ENCODE peak calls at places on chromosome 5, in seven cellular contexts. One of them, this sample, is unnamed.

GRCh38 chr5:6708814-6709213 is 4.4 kb upstream of the TENT4A start:
- DNase-seq in DMS53: peak; percentile 47
- DNase-seq in ACHN: no peak
- DNase-seq in AG04450: no peak
- DNase-seq in gastrocnemius medialis: no peak
- DNase-seq in psoas muscle: no peak
- DNase-seq in HTR-8/SVneo: no peak
- DNase-seq in this sample: peak; percentile 56

GRCh38 chr5:172731286-172732073 is 39.5 kb downstream of the DUSP1 start:
- DNase-seq in ACHN: no peak
- DNase-seq in psoas muscle: no peak
- DNase-seq in AG04450: no peak
- DNase-seq in gastrocnemius medialis: no peak
- DNase-seq in HTR-8/SVneo: no peak
- DNase-seq in DMS53: peak; percentile 97
- DNase-seq in this sample: no peak

GRCh38 chr5:90434116-90434714 is 24.7 kb upstream of the CETN3 start:
- DNase-seq in AG04450: no peak
- DNase-seq in psoas muscle: peak; percentile 56
- DNase-seq in HTR-8/SVneo: peak; percentile 17
- DNase-seq in ACHN: peak; percentile 51
- DNase-seq in gastrocnemius medialis: no peak
- DNase-seq in DMS53: peak; percentile 57
- DNase-seq in this sample: peak; percentile 67

GRCh38 chr5:18465833-18466681 is 831.8 kb downstream of the TAF11L14 start:
- DNase-seq in DMS53: peak; percentile 90
- DNase-seq in HTR-8/SVneo: peak; percentile 61
- DNase-seq in gastrocnemius medialis: no peak
- DNase-seq in AG04450: no peak
- DNase-seq in ACHN: peak; percentile 61
- DNase-seq in psoas muscle: no peak
- DNase-seq in this sample: peak; percentile 54

GRCh38 chr5:78508231-78508765 is 140.3 kb downstream of the LHFPL2 start:
- DNase-seq in DMS53: peak; percentile 14
- DNase-seq in gastrocnemius medialis: no peak
- DNase-seq in HTR-8/SVneo: peak; percentile 27
- DNase-seq in ACHN: no peak
- DNase-seq in psoas muscle: no peak
- DNase-seq in AG04450: peak; percentile 38
- DNase-seq in this sample: no peak

GRCh38 chr5:156934450-156935211 is 28.4 kb downstream of the TIMD4 start:
- DNase-seq in psoas muscle: no peak
- DNase-seq in ACHN: peak; percentile 41
- DNase-seq in gastrocnemius medialis: no peak
- DNase-seq in AG04450: no peak
- DNase-seq in HTR-8/SVneo: no peak
- DNase-seq in DMS53: peak; percentile 59
- DNase-seq in this sample: peak; percentile 75

GRCh38 chr5:143968071-143968878 is 156.3 kb downstream of the HMHB1 start:
- DNase-seq in gastrocnemius medialis: no peak
- DNase-seq in psoas muscle: no peak
- DNase-seq in ACHN: peak; percentile 46
- DNase-seq in HTR-8/SVneo: peak; percentile 40
- DNase-seq in DMS53: peak; percentile 84
- DNase-seq in AG04450: peak; percentile 21
- DNase-seq in this sample: peak; percentile 68

GRCh38 chr5:112784726-112785125 is 47.0 kb downstream of the APC start:
- DNase-seq in DMS53: no peak
- DNase-seq in AG04450: no peak
- DNase-seq in psoas muscle: no peak
- DNase-seq in ACHN: no peak
- DNase-seq in gastrocnemius medialis: no peak
- DNase-seq in HTR-8/SVneo: no peak
- DNase-seq in this sample: no peak

GRCh38 chr5:137754961-137755762 is 999 bp upstream of the HNRNPA0 start:
- DNase-seq in AG04450: no peak
- DNase-seq in gastrocnemius medialis: no peak
- DNase-seq in HTR-8/SVneo: no peak
- DNase-seq in ACHN: no peak
- DNase-seq in DMS53: peak; percentile 92
- DNase-seq in psoas muscle: peak; percentile 42
- DNase-seq in this sample: no peak

GRCh38 chr5:111806150-111806549 is 49.2 kb upstream of the NREP start:
- DNase-seq in gastrocnemius medialis: no peak
- DNase-seq in psoas muscle: no peak
- DNase-seq in DMS53: no peak
- DNase-seq in ACHN: no peak
- DNase-seq in AG04450: no peak
- DNase-seq in HTR-8/SVneo: no peak
- DNase-seq in this sample: no peak

GRCh38 chr5:54520438-54520846 is 2.9 kb downstream of the SNX18 start:
- DNase-seq in HTR-8/SVneo: no peak
- DNase-seq in DMS53: no peak
- DNase-seq in AG04450: no peak
- DNase-seq in gastrocnemius medialis: no peak
- DNase-seq in ACHN: no peak
- DNase-seq in psoas muscle: no peak
- DNase-seq in this sample: no peak

GRCh38 chr5:73160239-73160671 is 12.7 kb upstream of the TMEM174 start:
- DNase-seq in DMS53: no peak
- DNase-seq in gastrocnemius medialis: no peak
- DNase-seq in psoas muscle: no peak
- DNase-seq in AG04450: no peak
- DNase-seq in HTR-8/SVneo: no peak
- DNase-seq in ACHN: no peak
- DNase-seq in this sample: peak; percentile 73

GRCh38 chr5:90287031-90287430 is 122.5 kb downstream of the CETN3 start:
- DNase-seq in gastrocnemius medialis: no peak
- DNase-seq in HTR-8/SVneo: no peak
- DNase-seq in AG04450: no peak
- DNase-seq in ACHN: no peak
- DNase-seq in DMS53: no peak
- DNase-seq in psoas muscle: no peak
- DNase-seq in this sample: no peak

GRCh38 chr5:6859001-6859400 is 145.8 kb downstream of the TENT4A start:
- DNase-seq in ACHN: no peak
- DNase-seq in AG04450: no peak
- DNase-seq in HTR-8/SVneo: no peak
- DNase-seq in DMS53: no peak
- DNase-seq in psoas muscle: no peak
- DNase-seq in gastrocnemius medialis: no peak
- DNase-seq in this sample: no peak

GRCh38 chr5:107381189-107381856 is 289.4 kb downstream of the EFNA5 start:
- DNase-seq in HTR-8/SVneo: peak; percentile 63
- DNase-seq in AG04450: no peak
- DNase-seq in gastrocnemius medialis: no peak
- DNase-seq in psoas muscle: peak; percentile 68
- DNase-seq in ACHN: peak; percentile 87
- DNase-seq in DMS53: peak; percentile 90
- DNase-seq in this sample: no peak

GRCh38 chr5:37751227-37751626 is 88.6 kb downstream of the GDNF start:
- DNase-seq in gastrocnemius medialis: no peak
- DNase-seq in HTR-8/SVneo: no peak
- DNase-seq in ACHN: peak; percentile 26
- DNase-seq in DMS53: no peak
- DNase-seq in AG04450: no peak
- DNase-seq in psoas muscle: no peak
- DNase-seq in this sample: no peak

GRCh38 chr5:98524796-98525195 is 248.7 kb upstream of the RGMB start:
- DNase-seq in DMS53: no peak
- DNase-seq in psoas muscle: no peak
- DNase-seq in gastrocnemius medialis: no peak
- DNase-seq in AG04450: no peak
- DNase-seq in ACHN: no peak
- DNase-seq in HTR-8/SVneo: no peak
- DNase-seq in this sample: no peak

GRCh38 chr5:59139695-59140094 is 556.8 kb downstream of the RAB3C start:
- DNase-seq in ACHN: no peak
- DNase-seq in AG04450: no peak
- DNase-seq in DMS53: no peak
- DNase-seq in HTR-8/SVneo: no peak
- DNase-seq in gastrocnemius medialis: no peak
- DNase-seq in psoas muscle: no peak
- DNase-seq in this sample: no peak

GRCh38 chr5:143696920-143697319 is 115.0 kb upstream of the HMHB1 start:
- DNase-seq in ACHN: no peak
- DNase-seq in psoas muscle: no peak
- DNase-seq in HTR-8/SVneo: no peak
- DNase-seq in DMS53: no peak
- DNase-seq in gastrocnemius medialis: no peak
- DNase-seq in AG04450: no peak
- DNase-seq in this sample: no peak

GRCh38 chr5:17114233-17114632 is 103.2 kb upstream of the BASP1 start:
- DNase-seq in HTR-8/SVneo: no peak
- DNase-seq in DMS53: no peak
- DNase-seq in ACHN: no peak
- DNase-seq in psoas muscle: no peak
- DNase-seq in gastrocnemius medialis: no peak
- DNase-seq in AG04450: no peak
- DNase-seq in this sample: no peak

GRCh38 chr5:112918679-112919078 is 3.3 kb downstream of the REEP5 start:
- DNase-seq in AG04450: no peak
- DNase-seq in psoas muscle: no peak
- DNase-seq in gastrocnemius medialis: no peak
- DNase-seq in ACHN: peak; percentile 42
- DNase-seq in DMS53: no peak
- DNase-seq in HTR-8/SVneo: no peak
- DNase-seq in this sample: no peak

GRCh38 chr5:177276886-177277285 is 26.6 kb downstream of the RAB24 start:
- DNase-seq in AG04450: no peak
- DNase-seq in ACHN: peak; percentile 30
- DNase-seq in gastrocnemius medialis: no peak
- DNase-seq in psoas muscle: no peak
- DNase-seq in HTR-8/SVneo: no peak
- DNase-seq in DMS53: no peak
- DNase-seq in this sample: no peak

GRCh38 chr5:89282832-89283510 is 400.0 kb upstream of the MEF2C start:
- DNase-seq in ACHN: peak; percentile 8
- DNase-seq in psoas muscle: no peak
- DNase-seq in DMS53: peak; percentile 32
- DNase-seq in gastrocnemius medialis: no peak
- DNase-seq in HTR-8/SVneo: peak; percentile 3
- DNase-seq in AG04450: no peak
- DNase-seq in this sample: peak; percentile 28

GRCh38 chr5:142012186-142012785 is 541 bp downstream of the GNPDA1 start:
- DNase-seq in gastrocnemius medialis: no peak
- DNase-seq in ACHN: peak; percentile 66
- DNase-seq in HTR-8/SVneo: no peak
- DNase-seq in psoas muscle: peak; percentile 67
- DNase-seq in DMS53: peak; percentile 72
- DNase-seq in AG04450: no peak
- DNase-seq in this sample: peak; percentile 45

GRCh38 chr5:125559296-125559695 is 812.9 kb upstream of the ZNF608 start:
- DNase-seq in ACHN: peak; percentile 47
- DNase-seq in HTR-8/SVneo: peak; percentile 67
- DNase-seq in gastrocnemius medialis: no peak
- DNase-seq in DMS53: peak; percentile 64
- DNase-seq in AG04450: peak; percentile 89
- DNase-seq in psoas muscle: no peak
- DNase-seq in this sample: no peak

GRCh38 chr5:134554319-134555222 is 29.1 kb downstream of the JADE2 start:
- DNase-seq in psoas muscle: peak; percentile 75
- DNase-seq in HTR-8/SVneo: peak; percentile 88
- DNase-seq in gastrocnemius medialis: peak; percentile 50
- DNase-seq in DMS53: peak; percentile 26
- DNase-seq in ACHN: peak; percentile 84
- DNase-seq in AG04450: peak; percentile 48
- DNase-seq in this sample: peak; percentile 85

GRCh38 chr5:119743927-119744326 is 114.6 kb downstream of the FAM170A start:
- DNase-seq in psoas muscle: no peak
- DNase-seq in DMS53: peak; percentile 82
- DNase-seq in ACHN: peak; percentile 50
- DNase-seq in gastrocnemius medialis: no peak
- DNase-seq in HTR-8/SVneo: peak; percentile 26
- DNase-seq in AG04450: no peak
- DNase-seq in this sample: peak; percentile 71

GRCh38 chr5:106876665-106877194 is 794.0 kb downstream of the EFNA5 start:
- DNase-seq in AG04450: no peak
- DNase-seq in HTR-8/SVneo: no peak
- DNase-seq in gastrocnemius medialis: no peak
- DNase-seq in ACHN: peak; percentile 1
- DNase-seq in psoas muscle: no peak
- DNase-seq in DMS53: peak; percentile 77
- DNase-seq in this sample: peak; percentile 40